ENCODE peak calls at places on chromosomes 2 and 18, in six cellular contexts. G is amygdala; Y is activated gamma-delta T cell; T is erythroblast; K is psoas muscle; Q is activated T-helper 1 cell treated with anti-CD3 and anti-CD28 coated beads, Interleukin-12 subunit alpha, Interleukin-12 subunit beta, Interleukin-2, Interleukin-4 antibody, amounts not matched to agents 30 ng/mL and 10 ng/mL and 1 ng/mL, durations not matched to agents 14 hours and 24 hours and 36 hours. B is an unnamed sample.
A peak's percentile ranks its signal among the peaks of the same experiment; 100 is the strongest.

GRCh38 chr2:44616616-44617266 is 255.0 kb downstream of the CAMKMT start:
- DNase-seq in K (no peak), T (peak; percentile 6), G (no peak), Q (no peak), Y (no peak), B (peak; percentile 13)

GRCh38 chr18:32552421-32553030 is 81.8 kb upstream of the GAREM1 start:
- DNase-seq in G (peak; percentile 1), T (peak; percentile 61), K (no peak), Q (peak; percentile 16), Y (no peak), B (peak; percentile 26)

GRCh38 chr2:48824116-48824515 is 68.6 kb upstream of the LHCGR start:
- DNase-seq in K (no peak), T (no peak), Y (no peak), G (no peak), Q (no peak), B (no peak)

GRCh38 chr2:10525573-10526265 is 77.6 kb upstream of the ODC1 start:
- DNase-seq in T (no peak), Y (no peak), K (no peak), Q (no peak), G (no peak), B (no peak)

GRCh38 chr2:17083902-17084301 is 418.3 kb upstream of the CYRIA start:
- DNase-seq in Q (no peak), Y (no peak), T (no peak), K (no peak), G (no peak), B (peak; percentile 66)

GRCh38 chr2:39124770-39125075 is 3.9 kb upstream of the SOS1 start:
- DNase-seq in K (no peak), Y (no peak), T (peak; percentile 82), Q (no peak), G (no peak), B (no peak)

GRCh38 chr2:164992818-164993217 is 37.5 kb upstream of the SLC38A11 start:
- DNase-seq in G (peak; percentile 5), Q (peak; percentile 33), K (no peak), T (peak; percentile 76), Y (no peak), B (peak; percentile 85)

GRCh38 chr2:239575931-239576445 is 175.2 kb upstream of the HDAC4 start:
- DNase-seq in Y (no peak), K (peak; percentile 34), Q (no peak), G (no peak), T (no peak), B (no peak)

GRCh38 chr2:216372761-216373291 is 543 bp upstream of the MARCHF4 start:
- DNase-seq in Q (no peak), T (no peak), G (no peak), K (no peak), Y (no peak), B (peak; percentile 69)

GRCh38 chr2:176997074-176997791 is 215.4 kb upstream of the HNRNPA3 start:
- DNase-seq in Y (no peak), Q (peak; percentile 2), G (no peak), T (no peak), K (no peak), B (peak; percentile 83)

GRCh38 chr2:233471291-233472035 is 95.1 kb downstream of the USP40 start:
- DNase-seq in K (peak; percentile 36), G (no peak), Y (no peak), Q (no peak), T (no peak), B (no peak)

GRCh38 chr18:5534845-5535244 is 9.0 kb downstream of the EPB41L3 start:
- DNase-seq in G (no peak), Q (no peak), Y (no peak), T (no peak), K (no peak), B (no peak)

GRCh38 chr2:8547284-8548064 is 134.4 kb upstream of the ID2 start:
- DNase-seq in G (no peak), T (no peak), Q (no peak), Y (no peak), K (peak; percentile 24), B (no peak)

GRCh38 chr2:7014201-7014640 is 97.0 kb downstream of the RNF144A start:
- DNase-seq in T (peak; percentile 72), Q (no peak), K (no peak), Y (no peak), G (peak; percentile 29), B (peak; percentile 72)

GRCh38 chr2:10452334-10452733 is 4.2 kb upstream of the ODC1 start:
- DNase-seq in T (no peak), Y (no peak), Q (no peak), G (no peak), K (no peak), B (peak; percentile 99)

GRCh38 chr2:201656740-201657139 is 13.4 kb upstream of the TMEM237 start:
- DNase-seq in G (no peak), Y (no peak), K (no peak), T (no peak), Q (no peak), B (no peak)

GRCh38 chr2:178111743-178112142 is 494 bp upstream of the RBM45 start:
- DNase-seq in Q (no peak), G (no peak), K (no peak), Y (no peak), T (no peak), B (peak; percentile 3)

GRCh38 chr2:158297606-158298005 is 158.9 kb downstream of the CCDC148 start:
- DNase-seq in G (no peak), K (no peak), Y (no peak), T (no peak), Q (no peak), B (peak; percentile 60)

GRCh38 chr2:234363647-234364294 is 133.1 kb downstream of the ARL4C start:
- DNase-seq in K (no peak), Y (no peak), G (no peak), Q (no peak), T (no peak), B (no peak)

B was measured in RPMI7951.